ENCODE peak calls at places on chromosomes 4 and X, in five cellular contexts. One of them, this sample, is unnamed.

GRCh38 chr4:8267077-8267476 is 2.5 kb upstream of the HTRA3 start:
- DNase-seq in SK-N-SH: peak; percentile 73
- DNase-seq in heart left ventricle: peak; percentile 89
- DNase-seq in Caco-2: no peak
- DNase-seq in cardiac muscle cell: peak; percentile 88
- DNase-seq in this sample: peak; percentile 82

GRCh38 chrX:23742174-23742692 is 843 bp downstream of the ACOT9 start:
- DNase-seq in SK-N-SH: peak; percentile 64
- DNase-seq in heart left ventricle: no peak
- DNase-seq in Caco-2: peak; percentile 22
- DNase-seq in cardiac muscle cell: peak; percentile 65
- DNase-seq in this sample: peak; percentile 80

GRCh38 chr4:140721088-140721421 is 35.1 kb downstream of the TBC1D9 start:
- DNase-seq in SK-N-SH: no peak
- DNase-seq in heart left ventricle: no peak
- DNase-seq in Caco-2: no peak
- DNase-seq in cardiac muscle cell: no peak
- DNase-seq in this sample: no peak

GRCh38 chr4:34181311-34181808 is 2063.0 kb downstream of the ARAP2 start:
- DNase-seq in SK-N-SH: no peak
- DNase-seq in heart left ventricle: no peak
- DNase-seq in Caco-2: no peak
- DNase-seq in cardiac muscle cell: peak; percentile 92
- DNase-seq in this sample: peak; percentile 94

GRCh38 chrX:16643160-16643559 is 6.8 kb upstream of the S100G start:
- DNase-seq in SK-N-SH: no peak
- DNase-seq in heart left ventricle: no peak
- DNase-seq in Caco-2: no peak
- DNase-seq in cardiac muscle cell: peak; percentile 54
- DNase-seq in this sample: peak; percentile 76

GRCh38 chrX:115393271-115393670 is 103.8 kb downstream of the LUZP4 start:
- DNase-seq in SK-N-SH: no peak
- DNase-seq in heart left ventricle: no peak
- DNase-seq in Caco-2: peak; percentile 34
- DNase-seq in cardiac muscle cell: peak; percentile 86
- DNase-seq in this sample: peak; percentile 90

GRCh38 chrX:131979116-131979515 is 44.0 kb upstream of the STK26 start:
- DNase-seq in SK-N-SH: no peak
- DNase-seq in heart left ventricle: no peak
- DNase-seq in Caco-2: no peak
- DNase-seq in cardiac muscle cell: no peak
- DNase-seq in this sample: no peak

GRCh38 chrX:130173190-130173895 is 1.6 kb downstream of the RAB33A start:
- DNase-seq in SK-N-SH: no peak
- DNase-seq in heart left ventricle: no peak
- DNase-seq in Caco-2: no peak
- DNase-seq in cardiac muscle cell: peak; percentile 86
- DNase-seq in this sample: peak; percentile 93

GRCh38 chr4:127604949-127605709 is 27.6 kb upstream of the INTU start:
- DNase-seq in SK-N-SH: peak; percentile 33
- DNase-seq in heart left ventricle: no peak
- DNase-seq in Caco-2: no peak
- DNase-seq in cardiac muscle cell: peak; percentile 57
- DNase-seq in this sample: peak; percentile 72

GRCh38 chr4:111879539-111879938 is 265.7 kb upstream of the FAM241A start:
- DNase-seq in SK-N-SH: no peak
- DNase-seq in heart left ventricle: no peak
- DNase-seq in Caco-2: no peak
- DNase-seq in cardiac muscle cell: no peak
- DNase-seq in this sample: no peak

GRCh38 chr4:38367642-38368189 is 296.3 kb upstream of the KLF3 start:
- DNase-seq in SK-N-SH: no peak
- DNase-seq in heart left ventricle: no peak
- DNase-seq in Caco-2: no peak
- DNase-seq in cardiac muscle cell: no peak
- DNase-seq in this sample: no peak

GRCh38 chrX:118536687-118537461 is 41.3 kb downstream of the DOCK11 start:
- DNase-seq in SK-N-SH: peak; percentile 18
- DNase-seq in heart left ventricle: no peak
- DNase-seq in Caco-2: no peak
- DNase-seq in cardiac muscle cell: peak; percentile 61
- DNase-seq in this sample: peak; percentile 61

GRCh38 chrX:56800801-56801200 is 71.8 kb downstream of the NBDY start:
- DNase-seq in SK-N-SH: peak; percentile 5
- DNase-seq in heart left ventricle: no peak
- DNase-seq in Caco-2: no peak
- DNase-seq in cardiac muscle cell: peak; percentile 14
- DNase-seq in this sample: no peak

GRCh38 chr4:123081971-123082370 is 159.6 kb upstream of the NUDT6 start:
- DNase-seq in SK-N-SH: no peak
- DNase-seq in heart left ventricle: no peak
- DNase-seq in Caco-2: no peak
- DNase-seq in cardiac muscle cell: no peak
- DNase-seq in this sample: peak; percentile 6

GRCh38 chr4:42341518-42342026 is 55.7 kb upstream of the SHISA3 start:
- DNase-seq in SK-N-SH: no peak
- DNase-seq in heart left ventricle: no peak
- DNase-seq in Caco-2: no peak
- DNase-seq in cardiac muscle cell: peak; percentile 63
- DNase-seq in this sample: peak; percentile 58

GRCh38 chr4:116598980-116599789 is 486.2 kb downstream of the TRAM1L1 start:
- DNase-seq in SK-N-SH: no peak
- DNase-seq in heart left ventricle: peak; percentile 32
- DNase-seq in Caco-2: no peak
- DNase-seq in cardiac muscle cell: no peak
- DNase-seq in this sample: no peak

GRCh38 chr4:98627883-98628282 is 30.5 kb downstream of the TSPAN5 start:
- DNase-seq in SK-N-SH: no peak
- DNase-seq in heart left ventricle: no peak
- DNase-seq in Caco-2: no peak
- DNase-seq in cardiac muscle cell: peak; percentile 81
- DNase-seq in this sample: peak; percentile 90

GRCh38 chrX:118420462-118420861 is 74.6 kb downstream of the WDR44 start:
- DNase-seq in SK-N-SH: no peak
- DNase-seq in heart left ventricle: no peak
- DNase-seq in Caco-2: no peak
- DNase-seq in cardiac muscle cell: peak; percentile 74
- DNase-seq in this sample: peak; percentile 46

GRCh38 chrX:155065035-155065734 is 5.8 kb downstream of the CMC4 start:
- DNase-seq in SK-N-SH: no peak
- DNase-seq in heart left ventricle: no peak
- DNase-seq in Caco-2: no peak
- DNase-seq in cardiac muscle cell: peak; percentile 72
- DNase-seq in this sample: peak; percentile 43

GRCh38 chr4:70874268-70875156 is 27.7 kb upstream of the MOB1B start:
- DNase-seq in SK-N-SH: no peak
- DNase-seq in heart left ventricle: no peak
- DNase-seq in Caco-2: no peak
- DNase-seq in cardiac muscle cell: no peak
- DNase-seq in this sample: no peak

GRCh38 chr4:186885289-186885688 is 161.6 kb upstream of the FAT1 start:
- DNase-seq in SK-N-SH: no peak
- DNase-seq in heart left ventricle: no peak
- DNase-seq in Caco-2: no peak
- DNase-seq in cardiac muscle cell: no peak
- DNase-seq in this sample: no peak

GRCh38 chr4:67881226-67881625 is 2.6 kb downstream of the TMPRSS11D start:
- DNase-seq in SK-N-SH: no peak
- DNase-seq in heart left ventricle: no peak
- DNase-seq in Caco-2: no peak
- DNase-seq in cardiac muscle cell: no peak
- DNase-seq in this sample: no peak

GRCh38 chr4:173835863-173836262 is 305.8 kb upstream of the HAND2 start:
- DNase-seq in SK-N-SH: peak; percentile 44
- DNase-seq in heart left ventricle: no peak
- DNase-seq in Caco-2: no peak
- DNase-seq in cardiac muscle cell: peak; percentile 80
- DNase-seq in this sample: peak; percentile 91

GRCh38 chrX:20325786-20326388 is 59.2 kb upstream of the RPS6KA3 start:
- DNase-seq in SK-N-SH: no peak
- DNase-seq in heart left ventricle: no peak
- DNase-seq in Caco-2: no peak
- DNase-seq in cardiac muscle cell: no peak
- DNase-seq in this sample: no peak

DNA sequence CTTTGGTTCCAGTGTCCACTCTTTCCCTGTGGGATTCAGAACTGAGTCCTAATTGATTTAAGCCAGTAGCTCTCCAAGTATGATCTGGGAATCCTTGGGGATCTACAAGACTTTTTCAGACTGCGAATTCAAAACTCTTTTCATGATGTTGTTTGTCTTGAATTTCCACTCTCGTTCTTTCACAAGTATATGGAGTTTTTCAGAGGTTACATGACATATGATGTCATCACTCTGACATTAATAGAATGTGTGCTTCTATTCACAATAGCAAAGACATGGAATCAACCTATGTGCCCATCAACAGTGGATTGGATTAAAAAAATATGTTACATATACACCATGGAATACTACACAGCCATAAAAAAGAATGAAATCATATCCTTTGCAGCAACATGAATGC is 23.2 kb upstream of the TSR2 start:
- DNase-seq in SK-N-SH: no peak
- DNase-seq in heart left ventricle: no peak
- DNase-seq in Caco-2: no peak
- DNase-seq in cardiac muscle cell: no peak
- DNase-seq in this sample: no peak
- H3K4me3 ChIP-seq in SK-N-SH: no peak overlapping the region
- H3K4me3 ChIP-seq in heart left ventricle: no peak overlapping the region
- H3K4me3 ChIP-seq in Caco-2: no peak overlapping the region
- H3K4me3 ChIP-seq in cardiac muscle cell: no peak overlapping the region
- H3K4me3 ChIP-seq in this sample: no peak overlapping the region

GRCh38 chr4:119626943-119627266 is 1.7 kb downstream of the PDE5A start:
- DNase-seq in SK-N-SH: no peak
- DNase-seq in heart left ventricle: no peak
- DNase-seq in Caco-2: peak; percentile 53
- DNase-seq in cardiac muscle cell: no peak
- DNase-seq in this sample: no peak
- TF ChIP-seq CTCF in SK-N-SH: no peak
- TF ChIP-seq CTCF in heart left ventricle: no peak
- TF ChIP-seq CTCF in Caco-2: no peak
- TF ChIP-seq CTCF in cardiac muscle cell: no peak
- TF ChIP-seq CTCF in this sample: no peak

DNA sequence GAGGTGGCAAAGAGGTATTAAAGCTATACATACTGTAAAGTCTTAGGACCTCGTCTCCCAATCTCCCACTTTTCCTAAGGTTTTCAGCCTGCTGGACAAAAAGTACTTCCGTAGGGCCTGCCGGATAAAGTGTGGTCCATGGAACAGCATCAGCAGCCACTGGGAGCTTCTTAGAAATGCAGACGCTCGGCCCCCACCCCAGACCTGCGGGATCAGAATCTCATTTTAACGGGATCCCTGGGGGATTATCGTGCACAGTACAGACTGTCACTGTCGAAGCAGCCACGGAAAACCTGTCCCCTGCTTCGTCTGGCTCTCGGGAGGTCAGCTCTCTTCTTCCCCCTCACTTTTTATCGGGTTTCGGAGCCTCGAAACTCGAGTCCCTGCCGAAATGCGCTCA is 802 bp downstream of the ADGRG2 start:
- DNase-seq in SK-N-SH: no peak
- DNase-seq in heart left ventricle: no peak
- DNase-seq in Caco-2: no peak
- DNase-seq in cardiac muscle cell: no peak
- DNase-seq in this sample: no peak
- H3K4me3 ChIP-seq in SK-N-SH: no peak overlapping the region
- H3K4me3 ChIP-seq in heart left ventricle: peak overlapping the region; percentile 57
- H3K4me3 ChIP-seq in Caco-2: peak overlapping the region; percentile 31
- H3K4me3 ChIP-seq in cardiac muscle cell: peak overlapping the region; percentile 43
- H3K4me3 ChIP-seq in this sample: no peak overlapping the region

GRCh38 chr4:4410271-4410670 is 23.4 kb downstream of the NSG1 start:
- DNase-seq in SK-N-SH: no peak
- DNase-seq in heart left ventricle: no peak
- DNase-seq in Caco-2: no peak
- DNase-seq in cardiac muscle cell: no peak
- DNase-seq in this sample: no peak
- TF ChIP-seq CTCF in SK-N-SH: no peak
- TF ChIP-seq CTCF in heart left ventricle: no peak
- TF ChIP-seq CTCF in Caco-2: no peak
- TF ChIP-seq CTCF in cardiac muscle cell: no peak
- TF ChIP-seq CTCF in this sample: no peak

DNA sequence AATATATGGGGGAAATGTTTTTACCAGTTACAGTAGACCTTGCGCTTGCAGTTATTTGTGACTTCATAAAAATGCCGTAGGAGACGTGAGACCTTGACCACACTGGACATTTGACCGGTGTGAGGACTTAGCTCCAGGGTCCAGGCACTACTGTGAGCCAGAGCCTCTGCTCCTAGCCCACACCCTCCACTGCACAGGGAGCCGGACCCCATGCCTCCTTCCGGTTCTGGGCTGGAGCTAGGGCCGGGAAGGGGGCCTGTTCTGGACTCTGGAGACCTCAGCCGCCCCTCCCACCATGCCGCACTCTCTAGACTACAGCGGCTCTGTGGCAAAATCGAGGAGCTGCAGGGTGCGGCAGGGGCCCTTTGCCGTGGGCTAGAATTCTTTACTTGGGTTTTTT is 5.3 kb downstream of the PCGF3 start:
- DNase-seq in SK-N-SH: no peak
- DNase-seq in heart left ventricle: no peak
- DNase-seq in Caco-2: no peak
- DNase-seq in cardiac muscle cell: no peak
- DNase-seq in this sample: no peak
- H3K4me3 ChIP-seq in SK-N-SH: no peak overlapping the region
- H3K4me3 ChIP-seq in heart left ventricle: no peak overlapping the region
- H3K4me3 ChIP-seq in Caco-2: no peak overlapping the region
- H3K4me3 ChIP-seq in cardiac muscle cell: no peak overlapping the region
- H3K4me3 ChIP-seq in this sample: no peak overlapping the region

GRCh38 chr4:12644261-12644660 is 839.9 kb downstream of the RAB28 start:
- DNase-seq in SK-N-SH: no peak
- DNase-seq in heart left ventricle: no peak
- DNase-seq in Caco-2: no peak
- DNase-seq in cardiac muscle cell: no peak
- DNase-seq in this sample: no peak
- TF ChIP-seq CTCF in SK-N-SH: no peak
- TF ChIP-seq CTCF in heart left ventricle: no peak
- TF ChIP-seq CTCF in Caco-2: no peak
- TF ChIP-seq CTCF in cardiac muscle cell: no peak
- TF ChIP-seq CTCF in this sample: no peak

GRCh38 chr4:66766557-66766956 is 778.7 kb downstream of the CENPC start:
- DNase-seq in SK-N-SH: no peak
- DNase-seq in heart left ventricle: no peak
- DNase-seq in Caco-2: no peak
- DNase-seq in cardiac muscle cell: no peak
- DNase-seq in this sample: no peak
- H3K4me3 ChIP-seq in SK-N-SH: no peak overlapping the region
- H3K4me3 ChIP-seq in heart left ventricle: no peak overlapping the region
- H3K4me3 ChIP-seq in Caco-2: no peak overlapping the region
- H3K4me3 ChIP-seq in cardiac muscle cell: no peak overlapping the region
- H3K4me3 ChIP-seq in this sample: no peak overlapping the region

GRCh38 chrX:72714471-72714916 is 388 bp upstream of the PHKA1 start:
- DNase-seq in SK-N-SH: peak; percentile 66
- DNase-seq in heart left ventricle: peak; percentile 75
- DNase-seq in Caco-2: peak; percentile 49
- DNase-seq in cardiac muscle cell: peak; percentile 86
- DNase-seq in this sample: peak; percentile 86
- TF ChIP-seq CTCF in SK-N-SH: no peak
- TF ChIP-seq CTCF in heart left ventricle: no peak
- TF ChIP-seq CTCF in Caco-2: no peak
- TF ChIP-seq CTCF in cardiac muscle cell: no peak
- TF ChIP-seq CTCF in this sample: no peak

GRCh38 chrX:101287402-101287801 is 3.7 kb downstream of the TAF7L start:
- DNase-seq in SK-N-SH: peak; percentile 51
- DNase-seq in heart left ventricle: no peak
- DNase-seq in Caco-2: no peak
- DNase-seq in cardiac muscle cell: peak; percentile 56
- DNase-seq in this sample: peak; percentile 65

GRCh38 chrX:101291204-101291603 is at the start of gene TAF7L:
- DNase-seq in SK-N-SH: peak; percentile 53
- DNase-seq in heart left ventricle: no peak
- DNase-seq in Caco-2: no peak
- DNase-seq in cardiac muscle cell: peak; percentile 23
- DNase-seq in this sample: no peak
- H3K4me3 ChIP-seq in SK-N-SH: no peak within 1 kb of the TSS
- H3K4me3 ChIP-seq in heart left ventricle: no peak within 1 kb of the TSS
- H3K4me3 ChIP-seq in Caco-2: no peak within 1 kb of the TSS
- H3K4me3 ChIP-seq in cardiac muscle cell: no peak within 1 kb of the TSS
- H3K4me3 ChIP-seq in this sample: no peak within 1 kb of the TSS